ENCODE peak calls at places on chromosomes 7 and 10, in ten cellular contexts. D, X, M, W, L, U, T, J, K and H are unnamed samples.

GRCh38 chr10:125928928-125929585 is 32.7 kb downstream of the FANK1 start:
- DNase-seq in D (no peak), X (no peak), M (no peak), W (no peak), L (no peak), U (no peak), T (no peak), J (no peak), K (no peak), H (no peak)

GRCh38 chr7:87480386-87480785 is 4.9 kb upstream of the ABCB4 start:
- DNase-seq in D (peak), X (peak), M (no peak), W (no peak), L (no peak), U (no peak), T (no peak), J (no peak), K (no peak), H (no peak)

GRCh38 chr7:50534690-50535290 is 30.4 kb downstream of the DDC start:
- DNase-seq in D (peak), X (peak), M (peak), W (no peak), L (peak), U (no peak), T (no peak), J (peak), K (no peak), H (no peak)

GRCh38 chr10:44363716-44364115 is 21.2 kb downstream of the CXCL12 start:
- DNase-seq in D (no peak), X (no peak), M (no peak), W (no peak), L (no peak), U (no peak), T (no peak), J (no peak), K (no peak), H (no peak)

GRCh38 chr7:19407270-19407669 is 262.0 kb upstream of the FERD3L start:
- DNase-seq in D (no peak), X (no peak), M (no peak), W (no peak), L (no peak), U (no peak), T (no peak), J (no peak), K (no peak), H (no peak)

GRCh38 chr10:6058677-6059475 is 3.3 kb downstream of the IL2RA start:
- DNase-seq in D (no peak), X (no peak), M (no peak), W (no peak), L (no peak), U (no peak), T (no peak), J (no peak), K (no peak), H (no peak)

GRCh38 chr10:122471531-122472177 is 10.3 kb downstream of the HTRA1 start:
- DNase-seq in D (peak), X (no peak), M (no peak), W (no peak), L (no peak), U (no peak), T (no peak), J (no peak), K (no peak), H (no peak)

GRCh38 chr7:98641646-98642489 is 24.8 kb downstream of the NPTX2 start:
- DNase-seq in D (peak), X (peak), M (no peak), W (no peak), L (no peak), U (no peak), T (no peak), J (no peak), K (no peak), H (no peak)

GRCh38 chr10:34254596-34254995 is 560.5 kb downstream of the PARD3 start:
- DNase-seq in D (peak), X (no peak), M (no peak), W (no peak), L (peak), U (no peak), T (no peak), J (no peak), K (no peak), H (no peak)

GRCh38 chr7:36961097-36961496 is 236.8 kb upstream of the AOAH start:
- DNase-seq in D (no peak), X (no peak), M (no peak), W (no peak), L (no peak), U (no peak), T (no peak), J (no peak), K (no peak), H (no peak)

GRCh38 chr7:7909376-7909775 is 59.2 kb upstream of the GLCCI1 start:
- DNase-seq in D (peak), X (no peak), M (no peak), W (no peak), L (no peak), U (no peak), T (no peak), J (no peak), K (no peak), H (no peak)

GRCh38 chr10:74223755-74224530 is 72.9 kb downstream of the ADK start:
- DNase-seq in D (peak), X (no peak), M (no peak), W (no peak), L (peak), U (no peak), T (no peak), J (no peak), K (no peak), H (no peak)